ENCODE peak calls at places on chromosomes 2 and 18, in four cellular contexts. I is adrenal gland, W is epithelial cell of esophagus, D is HFF-Myc. T is an unnamed sample.

GRCh38 chr2:182980115-182980514 is 58.1 kb downstream of the NCKAP1 start:
- DNase-seq in W (peak), D (peak), I (no peak), T (no peak)

GRCh38 chr2:198795419-198795818 is 662.3 kb downstream of the SATB2 start:
- DNase-seq in D (no peak), I (no peak), W (no peak), T (no peak)

GRCh38 chr2:142061733-142062132 is 69.1 kb downstream of the LRP1B start:
- DNase-seq in W (no peak), D (no peak), I (no peak), T (no peak)

GRCh38 chr2:72210470-72210869 is 62.8 kb upstream of the CYP26B1 start:
- DNase-seq in D (no peak), I (no peak), W (peak), T (no peak)

GRCh38 chr2:170845343-170845742 is 28.7 kb downstream of the GAD1 start:
- DNase-seq in I (no peak), W (no peak), D (no peak), T (no peak)

GRCh38 chr2:227717687-227718567 is at the start of gene SLC19A3:
- DNase-seq in W (peak), I (peak), D (peak), T (no peak)

GRCh38 chr2:183049420-183049819 is 11.2 kb upstream of the NCKAP1 start:
- DNase-seq in D (no peak), I (no peak), W (no peak), T (no peak)

GRCh38 chr2:15784106-15784885 is 156.1 kb upstream of the MYCN start:
- DNase-seq in I (no peak), W (no peak), D (no peak), T (no peak)

GRCh38 chr2:239720411-239721365 is 304.5 kb downstream of the NDUFA10 start:
- DNase-seq in W (no peak), D (no peak), I (peak), T (no peak)

GRCh38 chr18:10670856-10671255 is 145.0 kb downstream of the NAPG start:
- DNase-seq in D (no peak), W (no peak), I (no peak), T (no peak)

GRCh38 chr18:45014047-45014501 is 333.4 kb downstream of the SETBP1 start:
- DNase-seq in I (no peak), D (peak), W (peak), T (peak)

GRCh38 chr2:102144128-102144527 is 1.6 kb downstream of the IL1R1 start:
- DNase-seq in D (no peak), W (no peak), I (peak), T (no peak)

GRCh38 chr2:241882090-241882625 is 12.6 kb downstream of the RTP5 start:
- DNase-seq in W (no peak), D (no peak), I (peak), T (no peak)

GRCh38 chr2:226431301-226431955 is 368.2 kb downstream of the IRS1 start:
- DNase-seq in I (no peak), W (peak), D (no peak), T (no peak)

GRCh38 chr2:215434447-215435260 is 1.2 kb downstream of the FN1 start:
- DNase-seq in W (no peak), D (no peak), I (no peak), T (no peak)

GRCh38 chr2:215367647-215368492 is 56.0 kb downstream of the ATIC start:
- DNase-seq in W (peak), D (peak), I (no peak), T (peak)

GRCh38 chr2:221572180-221572820 is at the start of gene EPHA4:
- DNase-seq in D (peak), W (peak), I (peak), T (peak)

GRCh38 chr2:46493971-46494250 is 14.5 kb downstream of the TMEM247 start:
- DNase-seq in W (no peak), I (no peak), D (no peak), T (no peak)

GRCh38 chr2:86000131-86000937 is 105.4 kb downstream of the POLR1A start:
- DNase-seq in D (no peak), W (no peak), I (no peak), T (no peak)

GRCh38 chr2:54194761-54195750 is 61.0 kb downstream of the TSPYL6 start:
- DNase-seq in D (no peak), W (no peak), I (no peak), T (no peak)

GRCh38 chr2:144217853-144218633 is 301.9 kb downstream of the ZEB2 start:
- DNase-seq in W (no peak), D (no peak), I (no peak), T (no peak)

GRCh38 chr2:133598769-133599168 is 30.5 kb upstream of the NCKAP5 start:
- DNase-seq in D (no peak), I (no peak), W (no peak), T (no peak)

GRCh38 chr2:212929116-212929515 is 222.3 kb downstream of the IKZF2 start:
- DNase-seq in W (peak), D (no peak), I (no peak), T (no peak)

GRCh38 chr2:160719116-160719515 is 225.5 kb upstream of the RBMS1 start:
- DNase-seq in W (peak), I (no peak), D (no peak), T (no peak)

GRCh38 chr2:166167451-166167850 is 39.6 kb upstream of the SCN1A start:
- DNase-seq in I (no peak), D (no peak), W (no peak), T (no peak)

GRCh38 chr18:52544086-52544485 is 204.1 kb downstream of the DCC start:
- DNase-seq in D (no peak), W (no peak), I (no peak), T (no peak)

DNA sequence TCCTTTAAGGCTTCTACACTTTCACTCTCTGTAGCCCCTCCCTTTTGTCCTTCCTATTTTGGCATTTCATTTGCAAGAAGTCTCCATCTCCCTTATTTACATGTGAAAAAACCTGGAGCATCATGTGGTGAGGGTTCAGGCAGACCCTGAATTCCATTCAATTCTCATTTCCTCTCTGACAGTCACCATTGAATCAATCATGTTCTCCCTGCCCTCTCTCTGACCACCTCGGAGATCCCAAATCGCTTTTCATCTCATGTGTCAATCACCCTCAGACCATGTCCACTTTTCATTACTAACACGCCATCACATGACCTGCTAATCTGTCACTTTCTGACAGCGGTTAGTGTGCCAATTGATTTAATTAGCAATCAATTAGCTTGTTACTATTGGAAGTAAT is 317.5 kb downstream of the EN1 start:
- DNase-seq in W (no peak), I (no peak), D (no peak), T (no peak)
- H3K4me3 ChIP-seq in W (no peak), I (no peak), D (no peak), T (no peak)

GRCh38 chr2:121777699-121778058 is 22.2 kb downstream of the TSN start:
- DNase-seq in W (peak), I (no peak), D (no peak), T (no peak)
- H3K4me3 ChIP-seq in W (no peak), I (no peak), D (no peak), T (no peak)

GRCh38 chr18:79394438-79395307 is 1.1 kb upstream of the NFATC1 start:
- DNase-seq in D (no peak), I (no peak), W (peak), T (no peak)

GRCh38 chr18:79395308-79395640 is 456 bp upstream of the NFATC1 start:
- DNase-seq in D (no peak), W (no peak), I (no peak), T (no peak)

GRCh38 chr18:79392226-79392625 is 3.5 kb upstream of the NFATC1 start:
- DNase-seq in W (no peak), D (no peak), I (no peak), T (no peak)

GRCh38 chr18:79393626-79394401 is 1.9 kb upstream of the NFATC1 start:
- DNase-seq in I (peak), W (peak), D (peak), T (no peak)

GRCh38 chr18:79393181-79393598 is 2.5 kb upstream of the NFATC1 start:
- DNase-seq in D (no peak), I (no peak), W (peak), T (no peak)
- H3K4me3 ChIP-seq in D (peak), I (no peak), W (no peak), T (peak)

GRCh38 chr2:132270981-132271546 is 109.3 kb upstream of the ANKRD30BL start:
- DNase-seq in D (no peak), W (no peak), I (no peak), T (no peak)

GRCh38 chr2:132270255-132270654 is 108.5 kb upstream of the ANKRD30BL start:
- DNase-seq in I (no peak), D (no peak), W (no peak), T (no peak)

GRCh38 chr2:132272713-132273112 is 111.0 kb upstream of the ANKRD30BL start:
- DNase-seq in D (no peak), W (no peak), I (no peak), T (no peak)

DNA sequence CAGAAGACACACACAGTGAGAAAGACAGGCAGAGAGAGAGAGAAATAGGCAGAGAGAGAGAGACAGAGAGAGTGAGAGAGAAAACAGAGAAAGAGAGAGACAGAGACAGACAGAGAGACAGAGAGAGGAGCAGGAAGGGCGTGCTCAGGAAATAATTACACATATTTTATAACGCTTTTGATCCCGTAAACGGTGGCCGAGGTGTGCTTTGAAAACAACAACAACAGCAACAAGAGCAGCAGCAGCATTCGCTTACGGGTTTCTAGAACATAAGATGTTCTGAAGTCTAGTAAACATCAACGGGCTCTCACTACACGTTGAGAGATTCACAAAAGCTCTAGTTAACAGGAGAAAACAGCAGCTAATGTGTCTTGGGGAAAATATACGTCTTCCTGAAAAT is 105.6 kb upstream of the ANKRD30BL start:
- DNase-seq in W (peak), D (no peak), I (no peak), T (no peak)
- H3K4me3 ChIP-seq in W (no peak), D (no peak), I (no peak), T (no peak)

GRCh38 chr2:174490032-174490431 is 3.2 kb upstream of the GPR155 start:
- DNase-seq in W (no peak), I (no peak), D (no peak), T (no peak)
- H3K4me3 ChIP-seq in W (no peak), I (no peak), D (no peak), T (no peak)

GRCh38 chr2:30234180-30234971 is 3.0 kb downstream of the LBH start:
- DNase-seq in I (no peak), D (no peak), W (peak), T (peak)
- H3K4me3 ChIP-seq in I (no peak), D (no peak), W (no peak), T (peak)

DNA sequence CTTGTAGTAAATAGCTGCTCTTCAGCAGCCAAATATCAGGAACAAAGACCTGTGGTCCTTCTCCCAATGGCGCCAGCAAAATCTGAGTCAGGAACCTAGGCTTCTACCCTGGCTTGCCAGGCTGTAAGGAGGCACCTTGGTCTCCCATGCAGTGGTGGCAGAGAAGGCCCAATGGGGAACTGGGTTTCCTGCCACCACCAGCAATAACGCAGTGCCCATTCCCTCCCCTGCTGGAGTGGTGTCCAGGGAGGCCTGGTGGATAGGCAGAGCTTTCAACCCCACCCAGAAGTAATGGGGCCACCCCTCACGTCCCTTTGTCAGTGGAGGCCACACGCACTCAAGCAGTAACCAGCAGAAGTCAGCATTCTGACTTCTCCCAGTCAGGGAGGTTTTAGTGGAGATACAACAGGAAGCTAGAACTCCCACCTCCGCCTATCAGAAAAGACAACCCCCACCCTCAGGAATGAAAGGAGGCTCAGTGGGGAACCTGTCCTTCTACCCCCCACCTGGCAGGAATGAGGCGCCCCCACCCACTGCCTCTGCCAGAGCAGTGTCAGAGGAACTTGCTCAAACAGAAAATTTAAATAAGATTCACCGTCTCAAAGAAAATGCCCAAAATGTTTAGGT is 132.4 kb downstream of the COPS8 start:
- DNase-seq in W (no peak), I (no peak), D (no peak), T (no peak)
- H3K4me3 ChIP-seq in W (no peak), I (no peak), D (no peak), T (no peak)

DNA sequence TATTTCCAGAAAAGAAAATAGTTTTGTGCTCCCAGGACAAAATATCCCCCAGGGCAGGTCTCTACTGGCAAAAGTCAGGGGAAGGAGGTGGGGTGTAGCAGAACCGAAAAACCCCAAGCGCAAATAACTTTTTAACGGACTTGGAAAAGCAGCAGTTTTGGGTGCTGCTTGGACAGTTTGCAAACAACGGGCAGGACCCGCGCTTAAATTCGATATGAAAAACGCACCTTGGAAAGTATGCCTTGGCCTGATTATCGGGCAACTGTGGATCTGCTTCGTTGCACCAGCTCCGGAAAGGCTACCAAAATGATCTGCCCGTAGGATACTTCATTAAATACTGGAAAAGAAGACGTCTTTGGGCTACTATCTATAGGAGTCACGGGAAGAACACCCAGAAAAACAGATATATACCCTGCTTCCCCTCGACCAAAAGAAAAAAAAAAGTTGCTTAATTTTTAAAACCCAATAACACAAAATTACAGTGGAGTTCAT is 2.9 kb upstream of the KCTD1 start:
- DNase-seq in W (peak), D (no peak), I (no peak), T (no peak)
- H3K4me3 ChIP-seq in W (no peak), D (no peak), I (no peak), T (no peak)

GRCh38 chr2:84889332-84889731 is 8.4 kb upstream of the TRABD2A start:
- DNase-seq in W (no peak), I (no peak), D (no peak), T (no peak)
- H3K4me3 ChIP-seq in W (no peak), I (no peak), D (no peak), T (no peak)

DNA sequence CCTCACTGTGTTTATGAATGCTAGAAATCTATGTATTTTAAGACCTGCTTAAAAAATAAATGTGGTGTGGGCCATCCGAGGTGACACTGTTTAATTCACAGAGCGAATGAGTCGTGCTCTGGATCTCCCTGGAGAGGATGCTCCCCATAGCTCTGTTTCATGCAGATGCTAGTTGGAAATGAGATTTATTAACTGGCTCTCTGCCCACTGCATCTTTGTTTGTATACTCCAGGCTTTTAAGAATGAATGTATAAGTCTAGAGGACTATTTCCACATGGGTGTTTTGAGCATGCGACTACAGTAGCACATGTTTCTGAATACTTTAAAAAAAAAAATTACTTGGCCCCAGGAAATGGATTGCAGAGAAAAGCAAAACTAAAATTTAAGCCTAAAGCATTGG is 3.9 kb downstream of the MAPRE2 start:
- DNase-seq in W (no peak), I (no peak), D (peak), T (no peak)
- H3K4me3 ChIP-seq in W (no peak), I (no peak), D (peak), T (no peak)

T was measured in BJ.